ENCODE peak calls at places on chromosomes 12 and 14, in five cellular contexts. J, Q, T, Z and W are unnamed samples.

GRCh38 chr14:20662968-20663731 is 21.2 kb upstream of the RNASE4 start:
- DNase-seq in J (peak), Q (peak), T (peak), Z (peak), W (peak)

GRCh38 chr12:91609283-91609682 is 426.7 kb upstream of the DCN start:
- DNase-seq in J (no peak), Q (no peak), T (no peak), Z (no peak), W (no peak)

GRCh38 chr14:64459737-64460136 is 5.6 kb upstream of the AKAP5 start:
- DNase-seq in J (no peak), Q (no peak), T (no peak), Z (no peak), W (no peak)

GRCh38 chr14:32779845-32780244 is 158.8 kb upstream of the NPAS3 start:
- DNase-seq in J (no peak), Q (no peak), T (no peak), Z (no peak), W (no peak)

GRCh38 chr12:111429760-111430417 is 24.2 kb downstream of the SH2B3 start:
- DNase-seq in J (no peak), Q (no peak), T (no peak), Z (no peak), W (no peak)

GRCh38 chr12:57552692-57553321 is 3.0 kb downstream of the KIF5A start:
- DNase-seq in J (peak), Q (no peak), T (no peak), Z (no peak), W (no peak)

GRCh38 chr12:42705863-42706262 is 116.3 kb upstream of the PRICKLE1 start:
- DNase-seq in J (peak), Q (peak), T (no peak), Z (peak), W (no peak)

GRCh38 chr12:49232940-49233841 is 31.7 kb upstream of the TUBA1C start:
- DNase-seq in J (peak), Q (peak), T (no peak), Z (peak), W (no peak)

GRCh38 chr12:119938049-119938667 is 50.9 kb upstream of the BICDL1 start:
- DNase-seq in J (peak), Q (peak), T (peak), Z (no peak), W (no peak)

GRCh38 chr12:109828754-109829511 is 4.3 kb downstream of the TRPV4 start:
- DNase-seq in J (no peak), Q (no peak), T (no peak), Z (no peak), W (no peak)

GRCh38 chr12:106681210-106681609 is 93.3 kb upstream of the RIC8B start:
- DNase-seq in J (no peak), Q (no peak), T (no peak), Z (no peak), W (no peak)

GRCh38 chr12:56517854-56518253 is 3.8 kb upstream of the RBMS2 start:
- DNase-seq in J (no peak), Q (no peak), T (peak), Z (no peak), W (no peak)

GRCh38 chr12:29517265-29517664 is 19.8 kb upstream of the OVCH1 start:
- DNase-seq in J (no peak), Q (peak), T (no peak), Z (no peak), W (no peak)

DNA sequence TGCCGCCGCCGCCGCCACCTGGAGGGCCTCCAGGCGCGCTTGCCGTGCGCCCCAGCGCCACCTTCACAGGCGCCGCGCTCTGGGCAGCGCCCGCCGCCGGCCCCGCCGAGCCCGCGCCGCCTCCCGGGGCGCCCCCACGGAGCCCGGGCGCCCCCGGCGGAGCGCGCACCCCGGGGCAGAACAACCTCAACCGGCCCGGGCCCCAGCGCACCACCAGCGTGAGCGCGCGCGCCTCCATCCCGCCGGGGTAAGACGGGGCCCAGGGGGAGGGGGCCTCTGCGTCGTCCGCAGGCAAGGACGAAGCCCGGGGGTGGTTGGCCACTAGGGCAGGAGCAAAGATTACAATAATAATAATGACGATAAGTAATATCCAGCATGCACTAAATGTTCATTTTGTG is 21.3 kb downstream of the DTX1 start:
- DNase-seq in J (no peak), Q (no peak), T (no peak), Z (no peak), W (no peak)
- H3K27ac ChIP-seq in J (no peak), Q (no peak), T (no peak), Z (no peak), W (no peak)

DNA sequence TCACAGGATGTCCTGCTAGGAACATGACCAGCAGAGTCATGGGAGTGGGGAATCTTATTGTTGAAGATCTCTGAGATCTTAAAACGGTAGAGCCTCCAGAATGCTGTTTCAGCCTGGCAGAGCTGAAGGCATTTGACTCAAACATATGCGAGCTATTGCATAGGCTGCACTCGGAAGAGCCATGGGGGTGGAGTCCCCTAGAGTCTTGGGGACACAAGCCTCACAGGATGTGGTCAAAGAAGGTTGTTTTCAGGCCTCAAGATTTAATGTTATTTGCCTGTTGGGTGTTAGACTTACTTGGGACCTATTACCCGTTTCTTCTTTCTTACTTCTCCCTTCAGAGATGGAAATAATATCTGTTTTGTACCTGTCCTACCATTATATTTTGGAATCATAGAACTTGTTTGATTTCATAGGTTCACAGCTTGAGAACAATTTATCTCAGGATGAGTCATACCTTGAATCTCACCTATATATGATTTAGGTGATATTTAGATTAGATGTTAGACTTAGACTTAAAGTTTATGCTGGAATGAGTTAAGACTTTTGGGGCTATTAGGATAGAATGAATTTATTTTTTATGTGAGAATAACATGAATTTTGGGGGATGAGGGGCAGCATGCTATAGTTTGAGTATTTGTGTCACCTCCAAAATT is 172.2 kb upstream of the ATP2B1 start:
- DNase-seq in J (no peak), Q (no peak), T (no peak), Z (no peak), W (no peak)
- TF ChIP-seq POLR2A in J (no peak), Q (no peak), T (no peak), Z (no peak), W (no peak)

GRCh38 chr14:68449565-68450295 is 343.1 kb downstream of the ZFP36L1 start:
- DNase-seq in J (no peak), Q (no peak), T (no peak), Z (no peak), W (no peak)
- H3K27ac ChIP-seq in J (no peak), Q (no peak), T (peak), Z (peak), W (no peak)

GRCh38 chr12:101877816-101878811 is 734 bp downstream of the DRAM1 start:
- DNase-seq in J (no peak), Q (peak), T (no peak), Z (peak), W (no peak)
- TF ChIP-seq POLR2A in J (no peak), Q (no peak), T (no peak), Z (no peak), W (no peak)

GRCh38 chr14:75494898-75495297 is 27.4 kb upstream of the BATF start:
- DNase-seq in J (no peak), Q (no peak), T (no peak), Z (no peak), W (no peak)

GRCh38 chr14:75495399-75495798 is 26.9 kb upstream of the BATF start:
- DNase-seq in J (no peak), Q (no peak), T (no peak), Z (no peak), W (no peak)

GRCh38 chr14:75493580-75494130 is 28.6 kb upstream of the BATF start:
- DNase-seq in J (no peak), Q (no peak), T (no peak), Z (no peak), W (no peak)

GRCh38 chr14:75491376-75491978 is 30.8 kb upstream of the BATF start:
- DNase-seq in J (no peak), Q (no peak), T (no peak), Z (no peak), W (no peak)

GRCh38 chr14:75492832-75493579 is 29.3 kb upstream of the BATF start:
- DNase-seq in J (no peak), Q (no peak), T (no peak), Z (no peak), W (no peak)
- H3K27ac ChIP-seq in J (no peak), Q (no peak), T (no peak), Z (no peak), W (no peak)

GRCh38 chr14:66244834-66245233 is 241.3 kb upstream of the CCDC196 start:
- DNase-seq in J (no peak), Q (no peak), T (no peak), Z (no peak), W (no peak)
- TF ChIP-seq POLR2A in J (no peak), Q (no peak), T (no peak), Z (no peak), W (no peak)

GRCh38 chr12:118124333-118124874 is 11.5 kb upstream of the PEBP1 start:
- DNase-seq in J (no peak), Q (no peak), T (no peak), Z (no peak), W (no peak)

GRCh38 chr12:118122264-118122663 is 13.7 kb upstream of the PEBP1 start:
- DNase-seq in J (no peak), Q (no peak), T (no peak), Z (no peak), W (no peak)

GRCh38 chr12:118126119-118126757 is 9.7 kb upstream of the PEBP1 start:
- DNase-seq in J (no peak), Q (peak), T (no peak), Z (no peak), W (peak)

GRCh38 chr12:118127867-118128266 is 8.1 kb upstream of the PEBP1 start:
- DNase-seq in J (no peak), Q (no peak), T (no peak), Z (peak), W (no peak)

DNA sequence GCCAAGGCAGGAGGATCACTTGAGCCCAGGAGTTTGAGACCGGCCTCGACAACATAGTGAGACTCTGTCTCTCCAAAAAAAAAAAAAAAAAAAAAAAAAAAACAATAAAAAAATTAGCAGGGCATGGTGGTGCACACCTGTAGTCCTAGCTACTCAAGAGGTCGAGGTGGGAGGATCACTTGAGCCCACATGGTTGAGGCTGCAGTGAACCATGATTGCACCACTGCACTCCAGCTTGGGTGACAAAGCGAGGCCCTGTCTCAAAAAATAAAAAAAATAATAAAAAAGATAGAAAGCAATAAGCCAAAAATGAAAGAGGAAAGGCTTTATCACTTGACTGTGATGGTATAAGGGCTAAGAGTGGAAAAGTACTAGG is 10.2 kb upstream of the PEBP1 start:
- DNase-seq in J (no peak), Q (no peak), T (no peak), Z (no peak), W (no peak)
- H3K27ac ChIP-seq in J (no peak), Q (peak), T (no peak), Z (no peak), W (no peak)

GRCh38 chr14:93790966-93791365 is 2.7 kb upstream of the PRIMA1 start:
- DNase-seq in J (no peak), Q (no peak), T (no peak), Z (peak), W (no peak)

GRCh38 chr14:93788307-93788556 is at the start of gene PRIMA1:
- DNase-seq in J (no peak), Q (no peak), T (no peak), Z (no peak), W (no peak)

GRCh38 chr14:93787465-93788306 is 599 bp downstream of the PRIMA1 start:
- DNase-seq in J (no peak), Q (no peak), T (no peak), Z (no peak), W (no peak)

GRCh38 chr14:93789366-93790130 is 1.3 kb upstream of the PRIMA1 start:
- DNase-seq in J (no peak), Q (no peak), T (no peak), Z (peak), W (no peak)

GRCh38 chr14:93788557-93789365 is 476 bp upstream of the PRIMA1 start:
- DNase-seq in J (no peak), Q (no peak), T (no peak), Z (peak), W (no peak)
- TF ChIP-seq POLR2A in J (no peak), Q (no peak), T (peak), Z (no peak), W (no peak)

GRCh38 chr14:104695660-104696000 is 6.2 kb downstream of the INF2 start:
- DNase-seq in J (no peak), Q (no peak), T (no peak), Z (no peak), W (no peak)

GRCh38 chr14:104693482-104694431 is 4.3 kb downstream of the INF2 start:
- DNase-seq in J (no peak), Q (no peak), T (no peak), Z (no peak), W (no peak)

GRCh38 chr14:104694991-104695659 is 5.7 kb downstream of the INF2 start:
- DNase-seq in J (no peak), Q (no peak), T (no peak), Z (no peak), W (no peak)

GRCh38 chr14:104692939-104693315 is 3.5 kb downstream of the INF2 start:
- DNase-seq in J (no peak), Q (no peak), T (no peak), Z (no peak), W (no peak)

GRCh38 chr14:104694475-104694950 is 5.1 kb downstream of the INF2 start:
- DNase-seq in J (no peak), Q (no peak), T (no peak), Z (no peak), W (no peak)
- H3K27ac ChIP-seq in J (no peak), Q (peak), T (no peak), Z (peak), W (peak)